ENCODE peak calls at places on chromosomes 11 and 22, in ten cellular contexts. W is ovary, D is adrenal gland, Y is lower leg skin, M is spleen, V is transverse colon, C is H54, A is uterus, Q is body of pancreas, P is esophagus squamous epithelium. R is an unnamed sample.

GRCh38 chr11:95944623-95945022 is 20.7 kb upstream of the MTMR2 start:
- DNase-seq in W (no peak), D (no peak), Y (no peak), M (no peak), V (no peak), C (no peak), A (no peak), Q (no peak), P (no peak), R (no peak)

GRCh38 chr22:37088750-37089408 is 20.6 kb downstream of the TMPRSS6 start:
- DNase-seq in W (no peak), D (no peak), Y (no peak), M (no peak), V (no peak), C (no peak), A (no peak), Q (no peak), P (no peak), R (no peak)

GRCh38 chr11:120344302-120345004 is 8.2 kb downstream of the ARHGEF12 start:
- DNase-seq in W (no peak), D (no peak), Y (peak), M (no peak), V (peak), C (no peak), A (no peak), Q (no peak), P (no peak), R (no peak)

GRCh38 chr11:12802418-12803085 is 128.3 kb downstream of the TEAD1 start:
- DNase-seq in W (peak), D (peak), Y (peak), M (no peak), V (peak), C (no peak), A (peak), Q (peak), P (no peak), R (peak)

GRCh38 chr11:76237914-76238313 is 31.6 kb upstream of the WNT11 start:
- DNase-seq in W (no peak), D (no peak), Y (no peak), M (no peak), V (no peak), C (no peak), A (no peak), Q (no peak), P (no peak), R (no peak)

GRCh38 chr11:78698612-78699011 is 123.9 kb upstream of the NARS2 start:
- DNase-seq in W (no peak), D (peak), Y (no peak), M (no peak), V (no peak), C (peak), A (no peak), Q (no peak), P (no peak), R (no peak)

GRCh38 chr11:120017582-120017981 is 120.3 kb downstream of the TRIM29 start:
- DNase-seq in W (no peak), D (no peak), Y (no peak), M (no peak), V (no peak), C (no peak), A (no peak), Q (no peak), P (no peak), R (no peak)

GRCh38 chr11:88704505-88704904 is 361.3 kb downstream of the GRM5 start:
- DNase-seq in W (no peak), D (no peak), Y (no peak), M (no peak), V (no peak), C (no peak), A (no peak), Q (no peak), P (no peak), R (no peak)

GRCh38 chr11:77814848-77815247 is 5.7 kb downstream of the RSF1 start:
- DNase-seq in W (no peak), D (no peak), Y (no peak), M (no peak), V (no peak), C (no peak), A (no peak), Q (no peak), P (no peak), R (no peak)

GRCh38 chr22:40609216-40609615 is 27.3 kb downstream of the MRTFA start:
- DNase-seq in W (no peak), D (no peak), Y (no peak), M (no peak), V (no peak), C (no peak), A (no peak), Q (no peak), P (no peak), R (no peak)

GRCh38 chr11:32817181-32817842 is 12.4 kb upstream of the PRRG4 start:
- DNase-seq in W (no peak), D (no peak), Y (no peak), M (no peak), V (no peak), C (no peak), A (no peak), Q (no peak), P (no peak), R (no peak)

GRCh38 chr11:61114913-61115312 is 12.6 kb downstream of the CD5 start:
- DNase-seq in W (no peak), D (no peak), Y (no peak), M (peak), V (no peak), C (no peak), A (no peak), Q (no peak), P (no peak), R (no peak)

GRCh38 chr11:61309141-61309540 is 14.0 kb upstream of the VWCE start:
- DNase-seq in W (no peak), D (no peak), Y (no peak), M (no peak), V (no peak), C (no peak), A (no peak), Q (no peak), P (no peak), R (no peak)

GRCh38 chr22:37427128-37427710 is at the start of gene ELFN2:
- DNase-seq in W (no peak), D (no peak), Y (no peak), M (no peak), V (no peak), C (peak), A (no peak), Q (peak), P (no peak), R (no peak)

GRCh38 chr11:7079545-7080135 is 9.2 kb upstream of the RBMXL2 start:
- DNase-seq in W (no peak), D (no peak), Y (no peak), M (no peak), V (no peak), C (no peak), A (no peak), Q (no peak), P (no peak), R (no peak)

GRCh38 chr11:122516686-122517085 is 138.8 kb upstream of the UBASH3B start:
- DNase-seq in W (no peak), D (no peak), Y (no peak), M (no peak), V (no peak), C (no peak), A (no peak), Q (no peak), P (no peak), R (no peak)

GRCh38 chr11:60897496-60897895 is 8.9 kb downstream of the PRPF19 start:
- DNase-seq in W (no peak), D (no peak), Y (no peak), M (no peak), V (no peak), C (no peak), A (no peak), Q (no peak), P (no peak), R (no peak)

GRCh38 chr11:118168751-118169150 is 7.7 kb downstream of the SCN2B start:
- DNase-seq in W (no peak), D (no peak), Y (no peak), M (no peak), V (no peak), C (no peak), A (no peak), Q (no peak), P (no peak), R (no peak)

GRCh38 chr11:124315052-124315451 is 1.3 kb upstream of the OR8D1 start:
- DNase-seq in W (no peak), D (no peak), Y (no peak), M (no peak), V (no peak), C (no peak), A (no peak), Q (no peak), P (no peak), R (no peak)

GRCh38 chr22:20794132-20794990 is 20.4 kb downstream of the SERPIND1 start:
- DNase-seq in W (no peak), D (no peak), Y (no peak), M (no peak), V (no peak), C (no peak), A (no peak), Q (no peak), P (no peak), R (no peak)

GRCh38 chr11:113189909-113190667 is 124.3 kb upstream of the TTC12 start:
- DNase-seq in W (peak), D (peak), Y (peak), M (no peak), V (no peak), C (peak), A (peak), Q (no peak), P (no peak), R (no peak)

GRCh38 chr11:118078972-118079411 is 2.1 kb downstream of the TMPRSS4 start:
- DNase-seq in W (no peak), D (no peak), Y (no peak), M (no peak), V (peak), C (no peak), A (no peak), Q (no peak), P (no peak), R (no peak)

GRCh38 chr22:34429314-34429713 is 509.0 kb upstream of the LARGE1 start:
- DNase-seq in W (no peak), D (no peak), Y (no peak), M (no peak), V (no peak), C (no peak), A (no peak), Q (no peak), P (no peak), R (no peak)

GRCh38 chr11:70736937-70737640 is 338.8 kb downstream of the CTTN start:
- DNase-seq in W (no peak), D (no peak), Y (no peak), M (no peak), V (no peak), C (no peak), A (no peak), Q (no peak), P (no peak), R (no peak)

GRCh38 chr11:10584071-10584501 is 15.6 kb upstream of the LYVE1 start:
- DNase-seq in W (peak), D (no peak), Y (no peak), M (no peak), V (no peak), C (no peak), A (peak), Q (no peak), P (no peak), R (no peak)

GRCh38 chr11:71221201-71221600 is 31.2 kb downstream of the SHANK2 start:
- DNase-seq in W (no peak), D (no peak), Y (no peak), M (peak), V (no peak), C (no peak), A (no peak), Q (no peak), P (no peak), R (no peak)

GRCh38 chr11:109023029-109023428 is 358.2 kb downstream of the DDX10 start:
- DNase-seq in W (no peak), D (no peak), Y (no peak), M (no peak), V (no peak), C (no peak), A (no peak), Q (no peak), P (no peak), R (no peak)

GRCh38 chr11:17550455-17551346 is 3.6 kb downstream of the OTOG start:
- DNase-seq in W (no peak), D (no peak), Y (no peak), M (peak), V (no peak), C (no peak), A (no peak), Q (no peak), P (no peak), R (no peak)

GRCh38 chr11:19441752-19442553 is 201.2 kb upstream of the E2F8 start:
- DNase-seq in W (peak), D (peak), Y (no peak), M (no peak), V (no peak), C (peak), A (no peak), Q (peak), P (no peak), R (no peak)

GRCh38 chr11:10208045-10208674 is 85.9 kb downstream of the SBF2 start:
- DNase-seq in W (no peak), D (no peak), Y (no peak), M (no peak), V (no peak), C (peak), A (no peak), Q (no peak), P (no peak), R (no peak)

GRCh38 chr11:111633248-111633647 is 31.0 kb downstream of the SIK2 start:
- DNase-seq in W (no peak), D (no peak), Y (no peak), M (no peak), V (no peak), C (no peak), A (no peak), Q (no peak), P (no peak), R (no peak)

GRCh38 chr11:32881286-32881685 is 11.3 kb upstream of the QSER1 start:
- DNase-seq in W (no peak), D (no peak), Y (no peak), M (no peak), V (no peak), C (no peak), A (no peak), Q (no peak), P (no peak), R (no peak)

GRCh38 chr22:37765498-37765897 is 42.2 kb upstream of the GCAT start:
- DNase-seq in W (no peak), D (no peak), Y (no peak), M (no peak), V (no peak), C (no peak), A (no peak), Q (no peak), P (no peak), R (no peak)

GRCh38 chr11:34564406-34564805 is 50.8 kb upstream of the ELF5 start:
- DNase-seq in W (no peak), D (no peak), Y (no peak), M (no peak), V (no peak), C (no peak), A (no peak), Q (no peak), P (no peak), R (no peak)

GRCh38 chr11:128917144-128917684 is 25.5 kb downstream of the TP53AIP1 start:
- DNase-seq in W (no peak), D (no peak), Y (no peak), M (peak), V (no peak), C (no peak), A (no peak), Q (no peak), P (no peak), R (no peak)

GRCh38 chr22:46547179-46547882 is 9.9 kb upstream of the CELSR1 start:
- DNase-seq in W (no peak), D (no peak), Y (peak), M (peak), V (no peak), C (peak), A (peak), Q (no peak), P (no peak), R (no peak)

GRCh38 chr11:48150213-48150612 is 66.4 kb upstream of the OR4B1 start:
- DNase-seq in W (no peak), D (no peak), Y (no peak), M (no peak), V (peak), C (no peak), A (no peak), Q (no peak), P (no peak), R (no peak)

GRCh38 chr11:47161134-47161854 is 15.4 kb downstream of the ARFGAP2 start:
- DNase-seq in W (peak), D (peak), Y (peak), M (no peak), V (peak), C (peak), A (peak), Q (peak), P (no peak), R (no peak)

GRCh38 chr11:90465553-90465952 is 242.7 kb upstream of the CHORDC1 start:
- DNase-seq in W (no peak), D (no peak), Y (no peak), M (no peak), V (no peak), C (no peak), A (no peak), Q (no peak), P (no peak), R (no peak)

GRCh38 chr22:50305658-50306566 is 1.5 kb downstream of the PLXNB2 start:
- DNase-seq in W (peak), D (peak), Y (peak), M (no peak), V (peak), C (peak), A (peak), Q (peak), P (no peak), R (peak)
- TF ChIP-seq POLR2A in W (no peak), D (no peak), Y (no peak), M (no peak), V (peak), C (no peak), A (no peak), Q (peak), P (no peak), R (no peak)

DNA sequence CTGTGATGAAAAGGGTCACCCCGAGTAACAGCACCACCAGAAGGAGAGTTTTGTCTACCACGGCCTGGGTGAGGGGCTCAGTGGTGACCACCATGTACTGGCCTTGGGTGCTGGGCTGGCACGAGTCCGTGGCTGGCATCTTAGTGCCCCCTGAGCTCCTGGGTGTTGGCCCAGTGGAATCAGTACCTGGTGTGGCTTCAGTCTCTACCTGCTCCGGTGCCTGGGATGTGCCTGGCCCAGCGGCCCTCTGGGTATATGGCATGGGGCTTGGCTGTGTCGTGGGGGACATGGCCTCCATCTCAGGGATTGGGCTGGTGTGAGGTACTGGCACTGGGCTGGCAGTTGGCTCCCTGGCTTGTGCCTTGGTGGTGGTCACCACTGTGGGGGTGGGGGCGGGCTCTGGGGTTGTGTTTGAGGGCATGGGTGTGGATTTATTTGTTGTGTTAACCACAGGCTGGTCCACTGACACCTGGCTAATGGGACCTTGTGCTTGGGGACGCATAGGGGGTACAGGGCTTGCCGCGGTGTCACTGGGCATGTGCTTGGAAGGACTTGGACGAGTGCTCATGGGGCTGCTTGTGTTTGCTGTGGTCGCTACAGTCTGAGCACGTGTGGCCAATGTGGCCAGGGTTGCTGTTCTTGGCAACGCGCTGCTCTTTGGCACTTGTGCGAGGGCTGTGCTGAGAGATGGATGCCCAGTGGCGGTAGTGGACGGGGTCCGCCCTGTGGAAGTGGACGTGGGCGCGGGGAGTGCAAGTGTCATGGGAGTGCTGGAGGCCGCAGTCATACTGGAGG is 9.8 kb downstream of the C11orf24 start:
- DNase-seq in W (no peak), D (no peak), Y (no peak), M (no peak), V (no peak), C (no peak), A (no peak), Q (no peak), P (no peak), R (no peak)
- TF ChIP-seq POLR2A in W (no peak), D (no peak), Y (no peak), M (no peak), V (no peak), C (no peak), A (no peak), Q (no peak), P (no peak), R (no peak)

GRCh38 chr11:2376751-2377451 is at the start of gene CD81:
- DNase-seq in W (peak), D (peak), Y (peak), M (peak), V (no peak), C (peak), A (peak), Q (peak), P (no peak), R (no peak)
- TF ChIP-seq POLR2A in W (no peak), D (no peak), Y (no peak), M (peak), V (no peak), C (peak), A (peak), Q (no peak), P (no peak), R (no peak)

DNA sequence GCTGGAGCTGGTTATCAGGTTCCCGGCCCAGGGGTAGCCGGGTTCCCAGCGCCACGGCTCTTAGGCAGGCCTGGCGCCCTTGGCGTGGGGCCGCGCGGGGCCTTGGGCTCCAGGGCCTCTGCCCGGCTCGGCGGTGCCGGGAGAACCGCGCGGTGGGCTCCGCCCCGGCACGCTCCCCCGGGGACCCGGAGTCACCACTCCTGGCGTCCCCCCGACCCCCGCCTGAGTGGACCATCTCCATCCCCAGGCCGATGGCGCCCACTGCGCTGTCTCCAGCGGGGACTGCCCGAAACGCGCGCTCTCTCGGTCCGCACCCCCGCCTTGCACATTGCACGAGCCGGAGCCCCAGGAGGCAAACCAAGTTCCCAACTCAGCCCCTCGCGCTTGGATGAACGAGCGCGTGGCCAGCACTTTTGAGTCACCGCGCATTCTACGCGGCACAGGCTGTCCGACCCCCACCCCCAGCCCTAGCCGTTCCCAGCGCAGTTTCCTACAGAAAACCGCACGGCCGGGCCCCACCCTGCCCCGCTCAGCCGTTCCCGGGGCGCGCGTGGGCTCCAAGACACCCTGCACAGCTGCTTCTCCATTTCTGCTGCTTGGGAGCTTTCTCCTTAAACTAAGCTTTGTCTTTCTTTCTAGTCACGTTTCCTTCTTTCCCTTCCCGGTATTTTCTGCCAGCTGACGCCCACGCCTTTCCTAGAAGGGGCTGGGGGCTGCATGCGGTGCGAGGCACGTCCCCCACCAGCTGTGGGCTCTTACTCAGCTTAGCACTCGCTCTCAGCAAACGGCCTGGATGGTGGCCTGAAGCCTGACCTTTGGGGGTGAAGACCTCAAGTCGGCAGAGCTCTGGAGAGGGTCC is 650 bp upstream of the CHID1 start:
- DNase-seq in W (peak), D (peak), Y (no peak), M (peak), V (peak), C (peak), A (peak), Q (no peak), P (no peak), R (no peak)
- TF ChIP-seq POLR2A in W (no peak), D (peak), Y (no peak), M (peak), V (no peak), C (no peak), A (peak), Q (peak), P (no peak), R (no peak)

GRCh38 chr11:85664561-85665481 is at the start of gene CREBZF:
- DNase-seq in W (peak), D (peak), Y (peak), M (peak), V (peak), C (peak), A (peak), Q (peak), P (peak), R (peak)
- TF ChIP-seq POLR2A in W (peak), D (peak), Y (no peak), M (peak), V (peak), C (peak), A (peak), Q (peak), P (peak), R (peak)

R was measured in breast epithelium.